ENCODE peak calls at places on chromosomes 6 and 20, in five cellular contexts. J is NK-92 treated with Interleukin-12 subunit alpha and Interleukin-12 subunit beta, amount 100 ng/mL, for 24 hours; A is breast epithelium; T is Peyer's patch; S is stimulated activated CD8-positive, alpha-beta memory T cell treated with anti-CD3 and anti-CD28 coated beads, Interleukin-2, amount 100 ng/mL, for 48 hours. X is an unnamed sample.

GRCh38 chr6:111411978-111412574 is 70.9 kb downstream of the REV3L start:
- DNase-seq in J (no peak), A (no peak), T (no peak), S (no peak), X (no peak)

GRCh38 chr20:35226126-35226774 is at the start of gene MMP24:
- DNase-seq in J (no peak), A (no peak), T (no peak), S (no peak), X (no peak)

GRCh38 chr6:144179817-144180216 is 29.5 kb downstream of the STX11 start:
- DNase-seq in J (no peak), A (no peak), T (no peak), S (no peak), X (no peak)

GRCh38 chr6:168013250-168013915 is 15.9 kb downstream of the KIF25 start:
- DNase-seq in J (no peak), A (no peak), T (no peak), S (no peak), X (no peak)

GRCh38 chr6:7085911-7086310 is 21.9 kb upstream of the RREB1 start:
- DNase-seq in J (no peak), A (no peak), T (no peak), S (no peak), X (no peak)

GRCh38 chr6:105794263-105794662 is 291.9 kb upstream of the PRDM1 start:
- DNase-seq in J (no peak), A (no peak), T (no peak), S (no peak), X (no peak)

GRCh38 chr6:22249646-22250045 is 47.2 kb downstream of the PRL start:
- DNase-seq in J (no peak), A (no peak), T (no peak), S (no peak), X (no peak)

GRCh38 chr20:48574383-48574782 is 253.4 kb downstream of the PREX1 start:
- DNase-seq in J (no peak), A (no peak), T (no peak), S (no peak), X (no peak)

GRCh38 chr6:44056392-44057237 is 70.6 kb downstream of the MRPL14 start:
- DNase-seq in J (no peak), A (no peak), T (no peak), S (no peak), X (no peak)